ENCODE peak calls at places on chromosomes 2 and 18, in five cellular contexts. M is GM23338, O is GM12878, V is transverse colon, E is HepG2. G is an unnamed sample.

GRCh38 chr2:171235262-171235881 is 74.7 kb upstream of the TLK1 start:
- DNase-seq in M (no peak), O (no peak), V (no peak), E (no peak), G (no peak)

GRCh38 chr2:75320893-75321292 is 121.6 kb upstream of the TACR1 start:
- DNase-seq in M (no peak), O (no peak), V (no peak), E (no peak), G (no peak)

GRCh38 chr2:46066591-46066990 is 230.6 kb upstream of the EPAS1 start:
- DNase-seq in M (no peak), O (no peak), V (no peak), E (no peak), G (no peak)

GRCh38 chr2:134745023-134745422 is 26.2 kb upstream of the TMEM163 start:
- DNase-seq in M (no peak), O (no peak), V (no peak), E (no peak), G (no peak)

GRCh38 chr2:242038166-242038927 is 168.8 kb downstream of the RTP5 start:
- DNase-seq in M (no peak), O (no peak), V (no peak), E (peak; percentile 67), G (peak; percentile 16)

GRCh38 chr18:23735021-23735464 is 45.8 kb downstream of the LAMA3 start:
- DNase-seq in M (no peak), O (no peak), V (peak; percentile 21), E (no peak), G (no peak)

GRCh38 chr2:85779641-85780315 is 26.0 kb downstream of the ATOH8 start:
- DNase-seq in M (no peak), O (no peak), V (no peak), E (no peak), G (no peak)

GRCh38 chr2:207505180-207505579 is 24.6 kb upstream of the CREB1 start:
- DNase-seq in M (peak; percentile 52), O (no peak), V (no peak), E (no peak), G (no peak)

GRCh38 chr2:217402622-217403383 is 542.9 kb upstream of the TNP1 start:
- DNase-seq in M (no peak), O (no peak), V (peak; percentile 15), E (no peak), G (no peak)

GRCh38 chr2:96507957-96508520 is 2.9 kb upstream of the NEURL3 start:
- DNase-seq in M (peak; percentile 89), O (no peak), V (peak; percentile 83), E (peak; percentile 57), G (peak; percentile 80)

GRCh38 chr2:61750624-61751023 is 103.2 kb downstream of the FAM161A start:
- DNase-seq in M (no peak), O (no peak), V (no peak), E (no peak), G (no peak)

GRCh38 chr2:23603156-23603555 is 218.2 kb downstream of the KLHL29 start:
- DNase-seq in M (no peak), O (no peak), V (no peak), E (no peak), G (no peak)

GRCh38 chr18:31497711-31498449 is at the start of gene DSG2:
- DNase-seq in M (peak; percentile 90), O (no peak), V (peak; percentile 92), E (peak; percentile 43), G (peak; percentile 86)

GRCh38 chr2:216700088-216700567 is 4.8 kb upstream of the IGFBP5 start:
- DNase-seq in M (no peak), O (no peak), V (no peak), E (no peak), G (no peak)

GRCh38 chr18:58247363-58247834 is 203.4 kb downstream of the NEDD4L start:
- DNase-seq in M (peak; percentile 67), O (no peak), V (no peak), E (no peak), G (no peak)

GRCh38 chr18:47888156-47888555 is 42.3 kb downstream of the SMAD2 start:
- DNase-seq in M (no peak), O (no peak), V (no peak), E (no peak), G (no peak)

GRCh38 chr18:8898990-8899389 is 193.6 kb downstream of the MTCL1 start:
- DNase-seq in M (peak; percentile 9), O (no peak), V (no peak), E (no peak), G (no peak)

GRCh38 chr2:170509460-170510193 is 205.5 kb upstream of the SP5 start:
- DNase-seq in M (no peak), O (peak; percentile 27), V (no peak), E (no peak), G (no peak)

GRCh38 chr2:10948606-10949230 is 37.0 kb downstream of the KCNF1 start:
- DNase-seq in M (no peak), O (no peak), V (no peak), E (no peak), G (no peak)

GRCh38 chr2:181461056-181461630 is 4.0 kb downstream of the ITGA4 start:
- DNase-seq in M (no peak), O (no peak), V (peak; percentile 10), E (no peak), G (no peak)

GRCh38 chr2:10039658-10040410 is 3.5 kb upstream of the KLF11 start:
- DNase-seq in M (no peak), O (no peak), V (peak; percentile 42), E (no peak), G (peak; percentile 82)

GRCh38 chr2:134334542-134335353 is 80.9 kb downstream of the MGAT5 start:
- DNase-seq in M (no peak), O (no peak), V (no peak), E (no peak), G (no peak)

GRCh38 chr2:212536385-212537310 is 2.0 kb downstream of the ERBB4 start:
- DNase-seq in M (peak; percentile 67), O (no peak), V (no peak), E (no peak), G (no peak)

GRCh38 chr2:169964740-169965139 is 137.5 kb downstream of the UBR3 start:
- DNase-seq in M (no peak), O (no peak), V (no peak), E (no peak), G (no peak)

GRCh38 chr2:42408009-42408408 is 47.0 kb upstream of the COX7A2L start:
- DNase-seq in M (no peak), O (no peak), V (no peak), E (no peak), G (no peak)

GRCh38 chr2:70024284-70024683 is 62.9 kb upstream of the ASPRV1 start:
- DNase-seq in M (peak; percentile 72), O (no peak), V (no peak), E (no peak), G (no peak)

GRCh38 chr2:176078440-176079284 is 5.1 kb downstream of the EVX2 start:
- DNase-seq in M (no peak), O (no peak), V (no peak), E (no peak), G (no peak)
- TF ChIP-seq POLR2AphosphoS5 in M (no peak), O (no peak), V (no peak), E (no peak), G (no peak)

GRCh38 chr2:228407821-228408220 is 226.3 kb upstream of the SPHKAP start:
- DNase-seq in M (no peak), O (no peak), V (no peak), E (no peak), G (no peak)
- TF ChIP-seq POLR2AphosphoS5 in M (no peak), O (no peak), V (no peak), E (no peak), G (no peak)

DNA sequence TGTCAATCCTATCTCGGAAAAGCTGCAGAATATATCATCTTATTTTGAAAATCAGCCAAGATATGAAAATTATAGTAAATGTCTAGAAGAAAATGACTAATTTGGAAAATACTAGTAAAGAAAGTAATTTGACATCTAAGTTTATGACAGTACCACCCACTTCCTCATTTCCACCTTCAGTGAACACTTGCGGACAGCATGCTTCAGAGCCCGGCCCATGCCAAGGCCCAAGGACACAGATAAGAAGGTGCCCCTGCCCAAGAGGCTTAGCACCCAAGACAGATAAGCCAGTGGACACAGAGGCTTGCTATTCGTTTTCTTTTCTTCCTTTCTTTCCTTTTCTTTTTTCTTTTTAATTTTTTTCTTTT is 4.8 kb upstream of the KCNG2 start:
- DNase-seq in M (no peak), O (no peak), V (no peak), E (no peak), G (no peak)
- TF ChIP-seq POLR2AphosphoS5 in M (no peak), O (no peak), V (no peak), E (no peak), G (no peak)

GRCh38 chr2:38406597-38407110 is 29.6 kb upstream of the ATL2 start:
- DNase-seq in M (peak; percentile 35), O (no peak), V (no peak), E (peak; percentile 82), G (no peak)
- TF ChIP-seq POLR2AphosphoS5 in M (no peak), O (no peak), V (no peak), E (no peak), G (no peak)